ENCODE peak calls at places on chromosomes 1 and 21, in four cellular contexts. Y is uterus, Z is adrenal gland, D is IMR-90. N is an unnamed sample.

GRCh38 chr1:63319069-63320023 is 3.0 kb upstream of the FOXD3 start:
- DNase-seq in Y (no peak), Z (no peak), D (no peak), N (no peak)

GRCh38 chr1:46405204-46405555 is 11.1 kb downstream of the FAAH start:
- DNase-seq in Y (no peak), Z (no peak), D (no peak), N (no peak)

GRCh38 chr1:165490175-165490574 is 45.2 kb upstream of the RXRG start:
- DNase-seq in Y (no peak), Z (no peak), D (no peak), N (no peak)

GRCh38 chr21:42676799-42677198 is 23.4 kb downstream of the PDE9A start:
- DNase-seq in Y (no peak), Z (no peak), D (no peak), N (peak; percentile 21)

GRCh38 chr1:184416476-184416875 is 29.6 kb downstream of the C1orf21 start:
- DNase-seq in Y (no peak), Z (no peak), D (peak; percentile 10), N (no peak)

GRCh38 chr1:52281518-52281917 is 84.5 kb downstream of the CC2D1B start:
- DNase-seq in Y (no peak), Z (no peak), D (peak; percentile 82), N (no peak)

GRCh38 chr1:67897270-67897949 is 64.1 kb upstream of the GNG12 start:
- DNase-seq in Y (no peak), Z (no peak), D (peak; percentile 72), N (no peak)

GRCh38 chr1:212110617-212111016 is 75.1 kb downstream of the DTL start:
- DNase-seq in Y (no peak), Z (no peak), D (peak; percentile 22), N (no peak)

GRCh38 chr21:35191754-35192153 is 142.7 kb upstream of the RUNX1 start:
- DNase-seq in Y (no peak), Z (no peak), D (no peak), N (no peak)

GRCh38 chr1:26529655-26530539 is at the start of gene RPS6KA1:
- DNase-seq in Y (peak; percentile 49), Z (peak; percentile 66), D (peak; percentile 11), N (peak; percentile 80)

GRCh38 chr1:154423303-154423987 is 18.3 kb downstream of the IL6R start:
- DNase-seq in Y (no peak), Z (no peak), D (peak; percentile 46), N (peak; percentile 14)

GRCh38 chr1:234763361-234763760 is 153.4 kb upstream of the IRF2BP2 start:
- DNase-seq in Y (no peak), Z (no peak), D (no peak), N (no peak)

DNA sequence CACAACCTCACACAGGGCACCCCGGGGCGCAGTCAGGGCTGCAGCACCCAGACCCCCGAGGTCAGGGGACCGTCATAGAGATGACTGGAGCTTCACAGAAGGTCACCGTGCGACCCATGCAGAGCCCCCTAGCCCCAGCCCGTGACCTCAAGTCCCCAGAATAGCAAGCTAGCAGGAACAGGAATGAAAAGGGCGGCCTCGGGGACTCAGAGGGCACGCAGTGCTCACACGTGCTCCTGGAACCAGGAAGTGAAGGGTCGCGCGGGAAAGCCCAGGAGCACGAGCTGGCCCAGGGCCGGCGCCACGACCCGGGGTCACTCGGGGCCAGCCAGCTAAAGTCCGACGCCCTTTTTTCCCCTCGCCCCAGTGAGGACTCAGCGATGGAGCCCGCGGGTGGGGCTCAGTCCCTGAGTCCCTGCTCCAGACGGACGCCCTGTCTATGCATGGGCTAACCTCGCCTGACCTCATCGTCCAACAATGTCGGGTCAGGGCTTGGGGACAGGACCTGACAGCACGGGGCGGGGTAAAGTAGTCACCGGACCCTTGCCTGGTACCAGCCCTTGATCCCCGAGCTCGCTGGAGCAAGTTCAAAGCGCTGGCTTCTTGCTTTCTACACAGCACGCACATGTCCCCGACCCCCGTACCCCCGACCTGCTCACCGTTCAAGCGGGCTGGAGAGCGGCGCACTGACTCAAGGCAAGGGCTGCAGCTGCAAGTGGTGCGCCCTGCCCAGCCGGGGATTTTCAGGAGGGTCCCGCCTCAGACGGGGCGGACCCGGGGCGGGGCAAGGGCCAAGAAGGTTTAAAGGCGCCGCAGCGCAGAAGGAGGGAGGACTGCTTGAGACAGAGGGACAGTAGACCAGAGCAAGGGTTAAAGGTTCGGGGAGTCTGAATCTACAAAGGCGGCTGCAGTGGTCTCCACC is at the start of gene TAGLN2:
- DNase-seq in Y (peak; percentile 94), Z (peak; percentile 83), D (peak; percentile 90), N (peak; percentile 94)
- TF ChIP-seq POLR2A in Y (peak; percentile 96), Z (peak; percentile 89), D (peak; percentile 97), N (peak; percentile 89)

DNA sequence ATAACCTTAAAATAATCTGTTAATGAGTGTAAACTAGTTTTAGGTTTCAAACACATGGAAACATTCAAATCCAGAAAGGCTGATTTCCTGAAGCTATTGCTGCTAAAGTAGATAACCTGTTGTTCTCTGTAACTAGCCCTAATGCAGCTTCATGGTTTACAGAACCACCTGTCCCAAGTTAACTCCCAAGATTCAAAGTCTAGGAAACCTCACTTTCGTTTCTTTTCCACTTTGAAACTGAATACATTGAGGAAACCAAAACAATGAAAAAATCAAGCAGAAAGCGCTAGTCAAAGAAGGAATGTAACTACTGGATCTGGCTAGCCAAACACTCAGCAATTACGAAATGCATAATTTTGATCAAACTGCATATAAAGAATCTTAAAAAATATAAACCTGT is 17.8 kb downstream of the SLC16A1 start:
- DNase-seq in Y (no peak), Z (no peak), D (peak; percentile 42), N (no peak)
- H3K27ac ChIP-seq in Y (peak overlapping the region; percentile 41), Z (no peak overlapping the region), D (no peak overlapping the region), N (peak overlapping the region; percentile 1)

GRCh38 chr1:204578867-204579664 is 62.9 kb downstream of the MDM4 start:
- DNase-seq in Y (peak; percentile 25), Z (no peak), D (no peak), N (no peak)
- TF ChIP-seq POLR2A in Y (no peak), Z (no peak), D (no peak), N (no peak)

DNA sequence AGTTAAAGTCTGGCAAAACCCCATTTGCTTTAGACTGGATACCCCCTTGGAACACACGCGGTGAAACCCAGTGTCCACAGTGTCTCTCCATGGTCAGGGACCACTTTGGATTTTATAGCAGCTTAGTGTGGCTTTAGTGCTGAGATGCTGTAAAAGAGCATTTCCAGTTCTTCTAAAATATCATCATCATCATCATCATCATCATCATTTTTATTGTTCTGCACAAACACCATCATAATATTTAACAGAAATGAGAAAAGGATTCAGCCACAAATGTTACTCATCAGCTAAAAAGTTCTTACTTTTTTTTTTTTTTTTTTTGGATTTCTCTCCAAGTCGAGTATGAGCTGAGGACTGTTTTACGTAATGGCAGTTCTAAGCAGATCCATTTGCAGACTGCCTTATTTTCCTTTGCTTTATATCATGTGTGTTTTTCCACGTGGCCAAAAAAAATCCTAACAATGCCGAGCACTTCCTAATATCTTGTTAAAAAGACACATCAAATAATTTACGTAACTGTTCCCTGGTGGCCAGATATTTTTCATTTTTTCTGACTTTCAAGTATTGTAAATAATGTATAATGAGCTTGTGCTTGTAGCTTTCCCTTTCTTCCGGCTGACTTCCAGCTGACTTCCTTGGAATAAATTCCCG is 62.8 kb downstream of the EVA1C start:
- DNase-seq in Y (no peak), Z (no peak), D (peak; percentile 66), N (no peak)
- H3K27ac ChIP-seq in Y (peak overlapping the region; percentile 13), Z (peak overlapping the region; percentile 39), D (no peak overlapping the region), N (peak overlapping the region; percentile 26)

DNA sequence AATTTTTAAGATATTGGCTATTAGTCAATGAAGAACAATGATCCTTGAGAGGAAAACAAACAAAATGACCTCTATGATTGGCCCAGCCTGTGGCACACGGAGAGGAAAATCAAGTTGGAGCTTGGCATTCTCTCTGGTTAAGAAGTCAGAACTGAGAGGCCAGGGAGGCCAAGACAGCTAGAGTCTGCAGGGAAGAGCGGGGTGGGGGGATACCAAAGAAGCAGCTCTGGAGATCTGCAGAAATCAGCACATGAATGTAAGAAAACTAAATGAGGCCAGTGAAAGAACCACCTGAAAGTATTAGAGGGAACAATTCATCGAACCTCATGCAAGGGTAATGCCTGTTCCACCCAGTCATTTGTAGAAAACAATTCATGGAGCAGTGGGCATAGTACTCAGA is 23.8 kb upstream of the C1orf115 start:
- DNase-seq in Y (no peak), Z (no peak), D (no peak), N (no peak)
- TF ChIP-seq POLR2A in Y (no peak), Z (no peak), D (no peak), N (no peak)

GRCh38 chr1:109821831-109822745 is 58.4 kb upstream of the EPS8L3 start:
- DNase-seq in Y (no peak), Z (no peak), D (peak; percentile 57), N (no peak)
- H3K27ac ChIP-seq in Y (peak overlapping the region; percentile 35), Z (peak overlapping the region; percentile 88), D (peak overlapping the region; percentile 10), N (no peak overlapping the region)

GRCh38 chr1:213698092-213698702 is 289.6 kb upstream of the PROX1 start:
- DNase-seq in Y (no peak), Z (no peak), D (no peak), N (no peak)

GRCh38 chr1:213692236-213692831 is 295.4 kb upstream of the PROX1 start:
- DNase-seq in Y (no peak), Z (no peak), D (no peak), N (no peak)

GRCh38 chr1:213690341-213690917 is 297.3 kb upstream of the PROX1 start:
- DNase-seq in Y (no peak), Z (no peak), D (no peak), N (no peak)

GRCh38 chr1:213697192-213697802 is 290.5 kb upstream of the PROX1 start:
- DNase-seq in Y (no peak), Z (no peak), D (no peak), N (no peak)

DNA sequence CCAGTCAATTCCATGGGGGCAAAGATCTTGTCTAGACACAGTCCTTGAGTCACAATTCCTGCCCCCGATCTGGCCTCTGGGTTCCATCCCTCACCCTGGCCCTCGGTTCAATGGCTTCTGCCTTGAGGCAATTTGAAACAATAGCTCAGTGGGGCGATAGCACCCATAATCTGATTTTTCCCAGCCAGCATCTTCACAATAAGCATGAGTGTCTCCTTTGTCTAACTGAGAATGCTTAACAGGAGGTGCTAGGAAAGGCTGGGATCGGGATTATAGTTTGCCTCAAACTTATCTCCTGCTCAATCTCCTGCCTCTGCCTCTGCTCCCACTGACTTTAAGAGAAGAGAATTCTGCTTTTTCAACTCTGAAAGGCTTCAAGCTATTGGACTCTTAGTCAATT is 293.9 kb upstream of the PROX1 start:
- DNase-seq in Y (no peak), Z (no peak), D (no peak), N (no peak)
- TF ChIP-seq POLR2A in Y (no peak), Z (no peak), D (no peak), N (no peak)

GRCh38 chr1:179287946-179288345 is 5.7 kb upstream of the SOAT1 start:
- DNase-seq in Y (no peak), Z (no peak), D (no peak), N (no peak)

GRCh38 chr1:179293340-179294327 is at the start of gene SOAT1:
- DNase-seq in Y (peak; percentile 94), Z (peak; percentile 98), D (peak; percentile 88), N (peak; percentile 98)

GRCh38 chr1:179283992-179284391 is 9.6 kb upstream of the SOAT1 start:
- DNase-seq in Y (no peak), Z (no peak), D (no peak), N (no peak)

GRCh38 chr1:179287456-179287855 is 6.1 kb upstream of the SOAT1 start:
- DNase-seq in Y (no peak), Z (no peak), D (no peak), N (no peak)

DNA sequence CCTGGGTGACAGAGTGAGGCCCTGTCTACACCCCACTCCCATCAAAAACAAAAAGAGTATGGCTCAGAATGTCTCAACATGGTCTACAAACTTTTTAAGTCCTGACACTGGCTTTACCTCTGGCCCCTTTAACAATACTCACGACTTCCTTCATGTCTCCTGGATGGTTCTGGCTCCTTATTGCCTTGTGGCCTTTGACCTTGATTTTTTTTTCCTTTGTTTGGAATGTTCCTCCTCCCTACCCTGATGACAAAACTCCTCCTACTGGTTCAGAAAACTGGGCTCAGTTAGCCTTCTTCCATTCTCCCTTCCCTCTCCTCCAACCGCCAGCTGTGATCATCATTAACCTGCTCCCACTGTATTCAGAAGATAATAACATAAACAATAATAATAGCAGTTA is 4.6 kb upstream of the SOAT1 start:
- DNase-seq in Y (no peak), Z (no peak), D (no peak), N (no peak)
- H3K27ac ChIP-seq in Y (no peak overlapping the region), Z (no peak overlapping the region), D (no peak overlapping the region), N (no peak overlapping the region)

N was measured in right lobe of liver.